ENCODE peak calls at places on chromosome 10, in seven cellular contexts. One of them, this sample, is unnamed. For H3K4me1, the result is how much of the 10 kb centered on the place peaks cover.

GRCh38 chr10:67770537-67770936 is 67.5 kb downstream of the DNAJC12 start:
- DNase-seq in ovary: no peak
- DNase-seq in mesendoderm: no peak
- DNase-seq in cardiac muscle cell: no peak
- DNase-seq in prostate gland: no peak
- DNase-seq in GM12878: peak
- DNase-seq in psoas muscle: no peak
- DNase-seq in this sample: no peak

GRCh38 chr10:24513155-24513554 is 210.5 kb downstream of the ARHGAP21 start:
- DNase-seq in cardiac muscle cell: no peak
- DNase-seq in mesendoderm: peak
- DNase-seq in GM12878: no peak
- DNase-seq in prostate gland: no peak
- DNase-seq in ovary: no peak
- DNase-seq in psoas muscle: no peak
- DNase-seq in this sample: no peak

GRCh38 chr10:130558778-130559177 is 422.6 kb downstream of the GLRX3 start:
- DNase-seq in psoas muscle: no peak
- DNase-seq in cardiac muscle cell: no peak
- DNase-seq in prostate gland: no peak
- DNase-seq in GM12878: no peak
- DNase-seq in mesendoderm: no peak
- DNase-seq in ovary: no peak
- DNase-seq in this sample: no peak

GRCh38 chr10:131876543-131876942 is 24.3 kb upstream of the PPP2R2D start:
- DNase-seq in cardiac muscle cell: no peak
- DNase-seq in psoas muscle: no peak
- DNase-seq in ovary: no peak
- DNase-seq in prostate gland: no peak
- DNase-seq in GM12878: no peak
- DNase-seq in mesendoderm: no peak
- DNase-seq in this sample: no peak

GRCh38 chr10:92844746-92845145 is 3.6 kb upstream of the EXOC6 start:
- DNase-seq in psoas muscle: no peak
- DNase-seq in ovary: no peak
- DNase-seq in cardiac muscle cell: peak
- DNase-seq in prostate gland: no peak
- DNase-seq in GM12878: no peak
- DNase-seq in mesendoderm: peak
- DNase-seq in this sample: no peak

GRCh38 chr10:98414932-98415709 is at the start of gene PYROXD2:
- DNase-seq in psoas muscle: peak
- DNase-seq in cardiac muscle cell: peak
- DNase-seq in GM12878: no peak
- DNase-seq in ovary: peak
- DNase-seq in prostate gland: peak
- DNase-seq in mesendoderm: peak
- DNase-seq in this sample: peak

GRCh38 chr10:97842658-97843295 is 6.9 kb upstream of the GOLGA7B start:
- DNase-seq in ovary: no peak
- DNase-seq in psoas muscle: no peak
- DNase-seq in cardiac muscle cell: no peak
- DNase-seq in prostate gland: no peak
- DNase-seq in mesendoderm: no peak
- DNase-seq in GM12878: no peak
- DNase-seq in this sample: no peak

GRCh38 chr10:104925232-104925851 is 284.3 kb downstream of the SORCS3 start:
- DNase-seq in GM12878: no peak
- DNase-seq in mesendoderm: peak
- DNase-seq in ovary: no peak
- DNase-seq in cardiac muscle cell: peak
- DNase-seq in psoas muscle: no peak
- DNase-seq in prostate gland: peak
- DNase-seq in this sample: no peak

GRCh38 chr10:97411411-97411810 is 10.3 kb upstream of the RRP12 start:
- DNase-seq in mesendoderm: no peak
- DNase-seq in ovary: no peak
- DNase-seq in prostate gland: no peak
- DNase-seq in cardiac muscle cell: peak
- DNase-seq in psoas muscle: no peak
- DNase-seq in GM12878: no peak
- DNase-seq in this sample: no peak

GRCh38 chr10:99374972-99375371 is 45.8 kb downstream of the CNNM1 start:
- DNase-seq in mesendoderm: no peak
- DNase-seq in GM12878: no peak
- DNase-seq in prostate gland: no peak
- DNase-seq in psoas muscle: no peak
- DNase-seq in ovary: no peak
- DNase-seq in cardiac muscle cell: no peak
- DNase-seq in this sample: no peak

GRCh38 chr10:34739915-34740314 is 75.2 kb downstream of the PARD3 start:
- DNase-seq in prostate gland: peak
- DNase-seq in mesendoderm: peak
- DNase-seq in cardiac muscle cell: peak
- DNase-seq in psoas muscle: peak
- DNase-seq in GM12878: no peak
- DNase-seq in ovary: peak
- DNase-seq in this sample: no peak
- H3K4me1 ChIP-seq in prostate gland: under half
- H3K4me1 ChIP-seq in mesendoderm: under half
- H3K4me1 ChIP-seq in cardiac muscle cell: under half
- H3K4me1 ChIP-seq in psoas muscle: under half
- H3K4me1 ChIP-seq in GM12878: under half
- H3K4me1 ChIP-seq in ovary: under half
- H3K4me1 ChIP-seq in this sample: under half

DNA sequence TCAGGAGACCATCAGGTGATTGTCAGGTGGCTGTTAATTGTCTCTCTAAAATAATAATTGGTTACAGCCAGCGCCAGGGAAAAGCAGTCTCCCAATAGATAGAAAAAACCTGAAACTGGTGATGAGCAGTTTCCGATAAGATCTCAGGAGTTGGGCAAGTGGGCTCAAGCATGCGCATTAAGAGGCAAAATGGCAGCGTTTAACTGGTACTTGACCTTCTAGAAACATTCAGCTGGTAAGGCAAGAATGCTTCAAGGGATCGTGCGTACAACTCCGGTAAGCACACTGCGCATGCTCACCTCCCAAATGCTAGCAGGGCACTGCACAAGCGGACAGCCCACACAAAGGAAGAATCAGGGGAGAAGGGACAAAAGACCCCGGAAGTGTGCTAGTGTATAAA is 48.5 kb downstream of the BLNK start:
- DNase-seq in ovary: no peak
- DNase-seq in mesendoderm: no peak
- DNase-seq in cardiac muscle cell: no peak
- DNase-seq in GM12878: no peak
- DNase-seq in psoas muscle: no peak
- DNase-seq in prostate gland: no peak
- DNase-seq in this sample: no peak
- H3K4me1 ChIP-seq in ovary: under half
- H3K4me1 ChIP-seq in mesendoderm: under half
- H3K4me1 ChIP-seq in cardiac muscle cell: under half
- H3K4me1 ChIP-seq in GM12878: under half
- H3K4me1 ChIP-seq in psoas muscle: under half
- H3K4me1 ChIP-seq in prostate gland: under half
- H3K4me1 ChIP-seq in this sample: under half

DNA sequence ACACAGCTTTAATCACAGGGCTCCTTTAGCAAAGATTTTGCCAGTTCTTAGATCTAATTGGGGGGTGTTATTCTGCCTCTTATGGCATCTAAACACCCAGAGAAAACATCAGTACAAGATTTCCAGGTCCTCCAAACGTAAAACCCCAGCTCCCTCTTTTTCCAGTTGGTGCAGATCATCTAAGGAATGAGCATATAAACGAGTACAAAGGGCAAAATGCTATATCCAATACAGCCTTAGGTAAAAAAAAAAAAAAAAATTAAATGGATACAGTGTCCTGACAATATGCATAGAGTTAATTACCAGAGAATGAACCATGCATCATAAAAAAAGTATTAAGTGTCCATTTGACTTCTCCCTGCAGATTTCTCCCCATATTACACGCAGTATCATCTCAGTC is 50.3 kb downstream of the CCDC6 start:
- DNase-seq in GM12878: no peak
- DNase-seq in prostate gland: no peak
- DNase-seq in mesendoderm: no peak
- DNase-seq in ovary: no peak
- DNase-seq in psoas muscle: no peak
- DNase-seq in cardiac muscle cell: no peak
- DNase-seq in this sample: no peak
- H3K4me1 ChIP-seq in GM12878: under half
- H3K4me1 ChIP-seq in prostate gland: under half
- H3K4me1 ChIP-seq in mesendoderm: under half
- H3K4me1 ChIP-seq in ovary: under half
- H3K4me1 ChIP-seq in psoas muscle: under half
- H3K4me1 ChIP-seq in cardiac muscle cell: under half
- H3K4me1 ChIP-seq in this sample: under half

GRCh38 chr10:133179128-133179520 is 19.1 kb downstream of the KNDC1 start:
- DNase-seq in cardiac muscle cell: no peak
- DNase-seq in GM12878: no peak
- DNase-seq in mesendoderm: no peak
- DNase-seq in prostate gland: no peak
- DNase-seq in ovary: no peak
- DNase-seq in psoas muscle: no peak
- DNase-seq in this sample: no peak
- H3K4me1 ChIP-seq in cardiac muscle cell: under half
- H3K4me1 ChIP-seq in GM12878: under half
- H3K4me1 ChIP-seq in mesendoderm: under half
- H3K4me1 ChIP-seq in prostate gland: under half
- H3K4me1 ChIP-seq in ovary: under half
- H3K4me1 ChIP-seq in psoas muscle: under half
- H3K4me1 ChIP-seq in this sample: under half

DNA sequence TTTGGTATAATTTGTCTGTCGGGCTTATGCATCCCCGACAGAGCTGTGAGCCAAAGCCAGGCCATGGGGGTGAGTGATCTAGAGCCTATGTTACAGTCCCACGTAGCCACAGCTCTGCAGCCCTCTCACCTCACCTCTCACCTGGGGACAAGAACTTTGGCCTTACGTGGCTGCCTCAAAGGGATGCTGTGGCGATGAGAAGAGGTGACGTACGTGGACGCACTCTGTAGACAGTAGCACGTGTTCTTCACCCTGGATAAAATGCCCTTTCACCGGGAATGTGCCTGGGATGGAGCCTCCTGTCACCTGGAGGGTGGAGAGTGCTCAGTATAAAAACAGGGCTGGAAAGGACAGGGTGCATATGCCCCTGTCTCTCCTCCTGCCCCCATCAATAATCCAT is 5.5 kb downstream of the HKDC1 start:
- DNase-seq in ovary: no peak
- DNase-seq in prostate gland: no peak
- DNase-seq in mesendoderm: no peak
- DNase-seq in GM12878: no peak
- DNase-seq in cardiac muscle cell: no peak
- DNase-seq in psoas muscle: no peak
- DNase-seq in this sample: no peak
- H3K4me1 ChIP-seq in ovary: under half
- H3K4me1 ChIP-seq in prostate gland: under half
- H3K4me1 ChIP-seq in mesendoderm: under half
- H3K4me1 ChIP-seq in GM12878: under half
- H3K4me1 ChIP-seq in cardiac muscle cell: under half
- H3K4me1 ChIP-seq in psoas muscle: under half
- H3K4me1 ChIP-seq in this sample: under half

GRCh38 chr10:5668429-5668828 is 2.0 kb upstream of the ASB13 start:
- DNase-seq in psoas muscle: no peak
- DNase-seq in mesendoderm: no peak
- DNase-seq in GM12878: no peak
- DNase-seq in prostate gland: no peak
- DNase-seq in cardiac muscle cell: no peak
- DNase-seq in ovary: no peak
- DNase-seq in this sample: no peak

GRCh38 chr10:5665380-5666323 is 743 bp downstream of the ASB13 start:
- DNase-seq in psoas muscle: peak
- DNase-seq in mesendoderm: no peak
- DNase-seq in ovary: peak
- DNase-seq in GM12878: no peak
- DNase-seq in prostate gland: no peak
- DNase-seq in cardiac muscle cell: peak
- DNase-seq in this sample: no peak

GRCh38 chr10:5663692-5664427 is 2.5 kb downstream of the ASB13 start:
- DNase-seq in ovary: no peak
- DNase-seq in mesendoderm: peak
- DNase-seq in psoas muscle: no peak
- DNase-seq in GM12878: no peak
- DNase-seq in cardiac muscle cell: no peak
- DNase-seq in prostate gland: no peak
- DNase-seq in this sample: no peak

GRCh38 chr10:5669609-5670008 is 3.2 kb upstream of the ASB13 start:
- DNase-seq in psoas muscle: no peak
- DNase-seq in GM12878: no peak
- DNase-seq in prostate gland: no peak
- DNase-seq in mesendoderm: no peak
- DNase-seq in ovary: no peak
- DNase-seq in cardiac muscle cell: no peak
- DNase-seq in this sample: no peak

DNA sequence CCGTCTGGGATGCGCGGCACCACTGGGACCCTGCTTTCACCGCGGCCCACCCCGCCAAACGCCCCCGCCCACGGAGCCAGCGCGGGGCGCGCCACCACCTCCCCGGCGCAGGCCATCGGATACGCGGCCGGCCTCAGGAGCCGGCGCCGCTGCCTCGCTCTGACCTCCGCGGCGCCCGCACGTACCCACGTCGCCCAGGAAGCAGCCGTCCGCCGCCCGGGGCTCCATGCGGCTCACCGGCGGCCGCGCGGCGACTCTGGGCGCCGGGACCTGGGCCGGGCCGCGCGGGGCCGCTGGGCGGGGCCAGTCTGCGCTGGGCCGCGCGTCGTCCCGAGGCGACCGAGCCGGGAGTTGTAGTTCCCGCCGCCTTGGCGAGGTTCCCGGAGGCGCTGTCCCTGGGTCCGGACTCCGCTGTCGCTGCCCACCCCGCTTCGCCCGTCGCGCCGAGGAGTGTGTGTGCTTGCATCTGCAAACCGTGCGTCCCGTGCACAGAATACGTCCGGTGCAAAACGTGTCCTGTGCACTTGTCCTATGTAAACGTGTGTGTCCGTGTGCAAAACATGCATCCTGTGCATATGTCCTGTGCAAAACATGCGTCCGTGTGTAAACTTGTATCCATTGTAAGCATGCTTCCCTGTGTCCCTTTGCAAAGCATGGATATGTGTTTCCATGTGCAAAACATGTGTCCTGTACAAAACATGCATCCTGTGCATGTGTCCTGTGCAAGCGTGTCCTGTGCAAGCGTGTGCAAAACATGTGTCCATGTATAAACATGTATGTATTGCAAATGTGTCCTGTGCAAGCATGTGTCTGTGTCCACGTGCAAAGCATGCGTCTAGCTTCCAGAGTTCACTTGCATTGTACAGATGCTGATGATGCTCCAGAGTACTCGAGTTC is at the start of gene ASB13:
- DNase-seq in cardiac muscle cell: peak
- DNase-seq in mesendoderm: peak
- DNase-seq in psoas muscle: peak
- DNase-seq in prostate gland: peak
- DNase-seq in ovary: peak
- DNase-seq in GM12878: no peak
- DNase-seq in this sample: no peak
- H3K4me1 ChIP-seq in cardiac muscle cell: under half
- H3K4me1 ChIP-seq in mesendoderm: under half
- H3K4me1 ChIP-seq in psoas muscle: under half
- H3K4me1 ChIP-seq in prostate gland: under half
- H3K4me1 ChIP-seq in ovary: under half
- H3K4me1 ChIP-seq in GM12878: under half
- H3K4me1 ChIP-seq in this sample: under half

GRCh38 chr10:114635101-114635500 is 23.0 kb downstream of the ABLIM1 start:
- DNase-seq in mesendoderm: no peak
- DNase-seq in psoas muscle: no peak
- DNase-seq in prostate gland: no peak
- DNase-seq in ovary: no peak
- DNase-seq in cardiac muscle cell: peak
- DNase-seq in GM12878: no peak
- DNase-seq in this sample: no peak
- H3K4me1 ChIP-seq in mesendoderm: under half
- H3K4me1 ChIP-seq in psoas muscle: under half
- H3K4me1 ChIP-seq in prostate gland: under half
- H3K4me1 ChIP-seq in ovary: under half
- H3K4me1 ChIP-seq in cardiac muscle cell: half or more
- H3K4me1 ChIP-seq in GM12878: under half
- H3K4me1 ChIP-seq in this sample: under half